ENCODE peak calls at places on chromosomes 2 and 18, in four cellular contexts. One of them, this sample, is unnamed.
A peak's percentile ranks its signal among the peaks of the same experiment; 100 is the strongest.

GRCh38 chr2:75047907-75048625 is 89.6 kb downstream of the POLE4 start:
- DNase-seq in K562: no peak
- DNase-seq in SK-N-SH: no peak
- DNase-seq in HepG2: no peak
- DNase-seq in this sample: no peak

GRCh38 chr18:26301681-26302080 is 75.4 kb downstream of the TAF4B start:
- DNase-seq in K562: no peak
- DNase-seq in SK-N-SH: no peak
- DNase-seq in HepG2: no peak
- DNase-seq in this sample: no peak

GRCh38 chr2:226905718-226906438 is 70.0 kb downstream of the RHBDD1 start:
- DNase-seq in K562: no peak
- DNase-seq in SK-N-SH: no peak
- DNase-seq in HepG2: no peak
- DNase-seq in this sample: peak; percentile 82

GRCh38 chr2:238439093-238439849 is 12.5 kb downstream of the ASB1 start:
- DNase-seq in K562: no peak
- DNase-seq in SK-N-SH: no peak
- DNase-seq in HepG2: no peak
- DNase-seq in this sample: no peak

GRCh38 chr2:235618039-235618438 is 124.2 kb downstream of the AGAP1 start:
- DNase-seq in K562: no peak
- DNase-seq in SK-N-SH: no peak
- DNase-seq in HepG2: no peak
- DNase-seq in this sample: no peak

GRCh38 chr18:54127759-54128378 is 96.6 kb downstream of the MBD2 start:
- DNase-seq in K562: no peak
- DNase-seq in SK-N-SH: peak; percentile 55
- DNase-seq in HepG2: peak; percentile 41
- DNase-seq in this sample: no peak

GRCh38 chr2:160261731-160262130 is 61.7 kb upstream of the ITGB6 start:
- DNase-seq in K562: no peak
- DNase-seq in SK-N-SH: no peak
- DNase-seq in HepG2: no peak
- DNase-seq in this sample: no peak

GRCh38 chr2:237900891-237901831 is 41.7 kb downstream of the RAMP1 start:
- DNase-seq in K562: no peak
- DNase-seq in SK-N-SH: no peak
- DNase-seq in HepG2: no peak
- DNase-seq in this sample: no peak

GRCh38 chr2:231602874-231603467 is 10.3 kb downstream of the TEX44 start:
- DNase-seq in K562: no peak
- DNase-seq in SK-N-SH: no peak
- DNase-seq in HepG2: no peak
- DNase-seq in this sample: no peak

GRCh38 chr2:231604685-231605606 is 12.3 kb downstream of the TEX44 start:
- DNase-seq in K562: peak; percentile 91
- DNase-seq in SK-N-SH: peak; percentile 99
- DNase-seq in HepG2: peak; percentile 92
- DNase-seq in this sample: peak; percentile 83

GRCh38 chr2:231600619-231601355 is 8.1 kb downstream of the TEX44 start:
- DNase-seq in K562: no peak
- DNase-seq in SK-N-SH: peak; percentile 10
- DNase-seq in HepG2: no peak
- DNase-seq in this sample: no peak

GRCh38 chr2:231604101-231604684 is 11.5 kb downstream of the TEX44 start:
- DNase-seq in K562: peak; percentile 21
- DNase-seq in SK-N-SH: no peak
- DNase-seq in HepG2: peak; percentile 36
- DNase-seq in this sample: no peak

DNA sequence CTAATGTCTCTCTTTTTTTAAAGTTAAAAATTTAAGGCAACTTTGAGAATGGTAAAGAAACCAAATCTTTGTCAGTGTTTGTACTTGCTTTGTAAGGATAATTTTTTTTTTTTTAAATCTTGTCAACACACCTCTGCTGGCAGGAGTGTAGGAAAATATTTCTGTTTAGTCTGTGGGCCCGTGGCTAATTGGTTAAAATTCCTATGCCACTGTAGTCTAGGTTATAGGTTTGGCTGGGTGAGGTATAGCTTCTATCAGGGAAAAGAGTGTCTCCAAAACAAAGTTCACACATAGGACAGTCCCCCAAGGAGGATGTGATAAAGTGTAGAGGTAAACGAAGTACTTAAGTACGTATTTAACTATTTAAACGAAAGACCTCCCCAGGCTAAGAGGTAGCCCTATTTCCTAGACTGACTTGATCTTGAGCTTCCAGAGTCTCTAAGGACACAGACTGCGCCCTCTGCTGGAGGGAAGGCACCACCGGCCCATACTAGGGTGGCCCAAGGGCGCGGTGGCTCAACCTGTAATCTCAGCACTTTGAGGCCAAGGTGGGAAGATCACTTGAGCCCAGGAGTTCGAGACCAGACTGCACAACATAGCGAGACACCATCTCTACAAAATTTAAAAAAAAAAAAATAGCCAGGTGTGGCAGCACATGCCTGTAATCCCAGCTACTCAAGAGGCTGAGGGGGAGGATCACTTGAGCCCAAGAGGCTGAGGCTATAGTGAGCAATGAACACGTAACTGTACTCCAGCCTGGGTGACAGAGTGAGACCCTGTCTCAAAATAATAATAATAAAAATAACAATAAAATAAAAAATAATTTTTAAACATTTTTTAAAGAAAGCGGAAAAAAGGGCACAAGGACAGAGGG is 8.9 kb downstream of the TEX44 start:
- DNase-seq in K562: peak; percentile 65
- DNase-seq in SK-N-SH: peak; percentile 78
- DNase-seq in HepG2: peak; percentile 75
- DNase-seq in this sample: no peak
- TF ChIP-seq NFIC in K562: no peak
- TF ChIP-seq NFIC in SK-N-SH: no peak
- TF ChIP-seq NFIC in HepG2: no peak
- TF ChIP-seq NFIC in this sample: no peak

GRCh38 chr2:231996797-231997555 is 35.5 kb downstream of the DIS3L2 start:
- DNase-seq in K562: no peak
- DNase-seq in SK-N-SH: no peak
- DNase-seq in HepG2: no peak
- DNase-seq in this sample: no peak

GRCh38 chr2:231988179-231988866 is 26.8 kb downstream of the DIS3L2 start:
- DNase-seq in K562: no peak
- DNase-seq in SK-N-SH: no peak
- DNase-seq in HepG2: no peak
- DNase-seq in this sample: no peak

GRCh38 chr2:231987088-231987788 is 25.7 kb downstream of the DIS3L2 start:
- DNase-seq in K562: no peak
- DNase-seq in SK-N-SH: no peak
- DNase-seq in HepG2: peak; percentile 42
- DNase-seq in this sample: no peak

GRCh38 chr2:231992888-231993287 is 31.4 kb downstream of the DIS3L2 start:
- DNase-seq in K562: no peak
- DNase-seq in SK-N-SH: no peak
- DNase-seq in HepG2: no peak
- DNase-seq in this sample: no peak

DNA sequence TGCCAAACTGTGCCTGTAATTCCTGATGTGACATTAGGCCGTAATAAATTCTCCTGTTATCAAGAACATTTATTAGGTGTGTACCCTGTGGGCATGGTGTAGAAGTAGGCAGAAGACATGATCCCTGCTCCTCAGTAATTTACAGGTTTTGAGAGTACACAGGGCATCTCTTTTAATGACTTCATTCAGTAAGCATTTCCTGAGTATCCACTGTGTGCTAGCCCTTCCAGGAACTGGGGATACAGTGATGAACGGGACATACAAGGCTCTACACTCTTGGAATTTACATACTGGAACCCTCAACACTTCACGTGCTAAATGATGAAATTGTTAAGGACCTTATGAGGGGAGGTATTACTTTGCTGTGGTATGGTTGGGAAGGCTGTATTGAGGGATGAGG is 30.2 kb downstream of the DIS3L2 start:
- DNase-seq in K562: no peak
- DNase-seq in SK-N-SH: no peak
- DNase-seq in HepG2: no peak
- DNase-seq in this sample: no peak
- TF ChIP-seq NFIC in K562: no peak
- TF ChIP-seq NFIC in SK-N-SH: no peak
- TF ChIP-seq NFIC in HepG2: no peak
- TF ChIP-seq NFIC in this sample: no peak

GRCh38 chr2:56130463-56131070 is 53.2 kb upstream of the CCDC85A start:
- DNase-seq in K562: peak; percentile 43
- DNase-seq in SK-N-SH: peak; percentile 16
- DNase-seq in HepG2: no peak
- DNase-seq in this sample: no peak
- TF ChIP-seq NFIC in K562: no peak
- TF ChIP-seq NFIC in SK-N-SH: no peak
- TF ChIP-seq NFIC in HepG2: no peak
- TF ChIP-seq NFIC in this sample: no peak

DNA sequence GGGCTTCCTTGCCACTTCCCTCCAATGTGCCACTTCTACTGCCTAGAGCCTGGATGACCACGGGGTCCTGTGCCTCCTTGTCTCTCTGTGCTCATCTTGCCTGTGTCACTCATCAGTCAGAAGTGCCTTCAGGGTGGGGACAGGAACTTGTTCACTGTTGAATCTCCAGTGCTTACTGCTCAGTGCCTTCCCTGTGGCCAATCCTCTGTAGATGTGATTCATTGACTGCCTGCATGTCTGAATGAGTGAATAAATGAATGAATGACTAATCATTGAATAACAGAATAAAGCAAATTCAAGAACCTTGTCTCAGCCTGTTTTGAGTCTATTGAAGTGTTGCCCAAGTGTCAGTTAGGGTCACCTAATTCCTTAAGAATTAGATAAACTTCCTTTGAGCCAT is 42.3 kb upstream of the FAM136A start:
- DNase-seq in K562: no peak
- DNase-seq in SK-N-SH: no peak
- DNase-seq in HepG2: no peak
- DNase-seq in this sample: no peak
- TF ChIP-seq NFIC in K562: no peak
- TF ChIP-seq NFIC in SK-N-SH: no peak
- TF ChIP-seq NFIC in HepG2: no peak
- TF ChIP-seq NFIC in this sample: no peak

GRCh38 chr2:9226458-9227380 is 20.1 kb downstream of the ASAP2 start:
- DNase-seq in K562: no peak
- DNase-seq in SK-N-SH: no peak
- DNase-seq in HepG2: no peak
- DNase-seq in this sample: no peak
- TF ChIP-seq NFIC in K562: no peak
- TF ChIP-seq NFIC in SK-N-SH: no peak
- TF ChIP-seq NFIC in HepG2: no peak
- TF ChIP-seq NFIC in this sample: no peak

GRCh38 chr2:73918856-73919255 is 7.8 kb upstream of the DGUOK start:
- DNase-seq in K562: no peak
- DNase-seq in SK-N-SH: no peak
- DNase-seq in HepG2: no peak
- DNase-seq in this sample: no peak

GRCh38 chr2:73919596-73920228 is 7.0 kb upstream of the DGUOK start:
- DNase-seq in K562: no peak
- DNase-seq in SK-N-SH: no peak
- DNase-seq in HepG2: no peak
- DNase-seq in this sample: no peak

GRCh38 chr2:73922681-73923080 is 4.0 kb upstream of the DGUOK start:
- DNase-seq in K562: no peak
- DNase-seq in SK-N-SH: no peak
- DNase-seq in HepG2: no peak
- DNase-seq in this sample: no peak

GRCh38 chr2:73921581-73921980 is 5.1 kb upstream of the DGUOK start:
- DNase-seq in K562: no peak
- DNase-seq in SK-N-SH: no peak
- DNase-seq in HepG2: no peak
- DNase-seq in this sample: no peak

DNA sequence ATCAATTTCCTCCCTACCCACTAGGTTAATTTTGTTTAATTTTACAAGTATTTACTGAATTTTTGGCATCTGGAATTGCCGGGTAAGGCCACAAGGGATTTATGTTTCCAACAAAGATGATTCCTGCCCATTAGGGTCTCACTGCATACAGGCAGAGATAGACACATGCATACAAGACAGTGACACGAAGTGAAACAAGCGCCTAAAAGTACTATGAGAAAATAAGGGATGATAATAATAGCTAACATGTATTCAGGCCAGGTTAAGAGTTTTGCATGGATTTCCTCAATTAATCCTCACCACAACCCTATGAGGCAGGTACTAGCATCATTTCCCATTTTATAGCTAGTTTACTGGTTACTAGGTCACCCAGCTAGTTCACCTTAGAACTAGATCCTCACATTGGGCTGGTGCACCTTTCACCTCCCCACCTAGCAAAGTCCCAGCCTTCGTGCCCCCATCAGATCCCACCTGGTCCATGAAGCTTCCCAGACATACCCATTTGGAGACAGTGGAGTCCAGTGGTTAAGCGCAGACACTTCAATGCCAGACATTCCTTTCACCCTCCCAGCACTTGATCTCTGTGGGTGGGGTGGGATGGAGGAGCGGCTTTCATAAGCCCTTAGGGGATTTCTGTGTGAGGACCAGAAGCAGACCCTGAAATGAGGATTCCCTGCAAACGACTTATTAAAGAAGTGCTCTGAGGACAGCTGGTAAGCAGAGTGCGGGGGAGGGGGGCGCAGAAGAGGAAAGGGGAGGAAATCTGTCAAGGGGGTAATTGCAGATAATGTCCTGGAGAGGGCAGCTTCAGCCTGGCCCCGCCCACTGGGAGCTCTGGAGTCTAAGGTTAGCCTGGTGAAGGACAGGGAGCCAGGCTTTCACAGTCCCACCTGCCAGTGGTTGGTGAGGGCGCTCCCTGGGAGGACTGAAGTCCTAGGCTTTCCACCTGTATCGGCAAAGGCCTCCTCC is 5.8 kb upstream of the DGUOK start:
- DNase-seq in K562: peak; percentile 89
- DNase-seq in SK-N-SH: peak; percentile 62
- DNase-seq in HepG2: peak; percentile 55
- DNase-seq in this sample: no peak
- TF ChIP-seq NFIC in K562: no peak
- TF ChIP-seq NFIC in SK-N-SH: no peak
- TF ChIP-seq NFIC in HepG2: no peak
- TF ChIP-seq NFIC in this sample: no peak

DNA sequence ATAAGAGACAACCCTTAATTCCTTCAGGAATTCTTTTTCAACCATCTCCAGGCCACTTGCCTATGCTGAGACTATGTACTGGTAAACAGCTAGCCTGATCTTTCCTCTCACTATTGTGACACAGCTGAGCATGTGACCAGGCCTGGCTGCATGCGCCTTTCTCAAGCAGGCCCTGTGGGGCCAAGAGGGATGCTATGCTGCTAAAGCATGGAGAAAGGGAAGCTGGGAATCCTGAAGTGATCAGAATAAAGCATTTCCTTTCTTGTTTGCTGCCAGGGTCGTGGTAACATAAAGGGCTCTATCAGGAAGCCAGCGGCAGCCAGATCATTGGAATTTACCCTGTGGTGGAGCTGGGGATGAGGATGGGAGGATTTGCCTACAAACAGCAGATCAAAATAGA is 29.8 kb upstream of the LCLAT1 start:
- DNase-seq in K562: no peak
- DNase-seq in SK-N-SH: no peak
- DNase-seq in HepG2: no peak
- DNase-seq in this sample: no peak
- TF ChIP-seq NFIC in K562: no peak
- TF ChIP-seq NFIC in SK-N-SH: no peak
- TF ChIP-seq NFIC in HepG2: no peak
- TF ChIP-seq NFIC in this sample: no peak

This sample was measured in GM12878.